ENCODE peak calls at places on chromosomes 4 and X, in seven cellular contexts. K, H, Q, V, O, T and N are unnamed samples.

GRCh38 chr4:170198742-170199141 is 109.0 kb upstream of the AADAT start:
- DNase-seq in K (no peak), H (peak), Q (no peak), V (no peak), O (no peak), T (no peak), N (no peak)

GRCh38 chr4:183256756-183257385 is 63.2 kb downstream of the CLDN22 start:
- DNase-seq in K (no peak), H (peak), Q (peak), V (peak), O (peak), T (no peak), N (peak)

GRCh38 chrX:34778961-34779360 is 121.9 kb upstream of the TMEM47 start:
- DNase-seq in K (no peak), H (peak), Q (no peak), V (no peak), O (no peak), T (no peak), N (no peak)

GRCh38 chrX:45401923-45402322 is 201.2 kb upstream of the DIPK2B start:
- DNase-seq in K (no peak), H (no peak), Q (no peak), V (no peak), O (no peak), T (no peak), N (no peak)

GRCh38 chr4:150139297-150139696 is 61.1 kb downstream of the DCLK2 start:
- DNase-seq in K (no peak), H (no peak), Q (no peak), V (no peak), O (no peak), T (no peak), N (no peak)

GRCh38 chrX:126342859-126343258 is 176.8 kb upstream of the DCAF12L2 start:
- DNase-seq in K (no peak), H (no peak), Q (no peak), V (no peak), O (no peak), T (no peak), N (no peak)

GRCh38 chr4:1471443-1472147 is 65.4 kb upstream of the NKX1-1 start:
- DNase-seq in K (no peak), H (no peak), Q (no peak), V (no peak), O (no peak), T (no peak), N (no peak)

GRCh38 chr4:156805696-156806095 is 165.9 kb downstream of the PDGFC start:
- DNase-seq in K (no peak), H (peak), Q (no peak), V (no peak), O (no peak), T (no peak), N (no peak)

GRCh38 chr4:153169811-153170210 is 34.4 kb upstream of the TRIM2 start:
- DNase-seq in K (no peak), H (no peak), Q (no peak), V (no peak), O (no peak), T (no peak), N (no peak)

GRCh38 chr4:22999419-22999818 is 306.7 kb downstream of the GBA3 start:
- DNase-seq in K (no peak), H (no peak), Q (no peak), V (no peak), O (no peak), T (no peak), N (no peak)

GRCh38 chrX:100812216-100813158 is 7.7 kb upstream of the CSTF2 start:
- DNase-seq in K (no peak), H (peak), Q (no peak), V (no peak), O (no peak), T (no peak), N (no peak)

GRCh38 chr4:147498031-147498700 is 17.3 kb downstream of the EDNRA start:
- DNase-seq in K (no peak), H (peak), Q (no peak), V (no peak), O (peak), T (no peak), N (no peak)

GRCh38 chr4:89331637-89332544 is 24.3 kb upstream of the GPRIN3 start:
- DNase-seq in K (no peak), H (no peak), Q (no peak), V (no peak), O (no peak), T (no peak), N (no peak)

GRCh38 chrX:21166302-21166982 is 207.8 kb upstream of the CNKSR2 start:
- DNase-seq in K (no peak), H (peak), Q (no peak), V (no peak), O (no peak), T (no peak), N (no peak)

GRCh38 chr4:124903995-124904722 is 191.6 kb upstream of the ANKRD50 start:
- DNase-seq in K (no peak), H (peak), Q (no peak), V (no peak), O (peak), T (peak), N (no peak)

GRCh38 chr4:123304151-123305021 is 92.2 kb upstream of the SPRY1 start:
- DNase-seq in K (no peak), H (no peak), Q (peak), V (no peak), O (no peak), T (peak), N (no peak)

GRCh38 chr4:107740950-107741701 is 21.1 kb upstream of the PAPSS1 start:
- DNase-seq in K (no peak), H (no peak), Q (no peak), V (no peak), O (no peak), T (no peak), N (no peak)

GRCh38 chrX:22373094-22373493 is 100.4 kb downstream of the CBLL2 start:
- DNase-seq in K (no peak), H (no peak), Q (no peak), V (no peak), O (no peak), T (no peak), N (no peak)

GRCh38 chr4:182141046-182141445 is 102.2 kb upstream of the TENM3 start:
- DNase-seq in K (no peak), H (no peak), Q (peak), V (no peak), O (no peak), T (no peak), N (no peak)

GRCh38 chr4:10879411-10880110 is 195.0 kb upstream of the CLNK start:
- DNase-seq in K (no peak), H (peak), Q (no peak), V (no peak), O (no peak), T (no peak), N (no peak)

GRCh38 chr4:165207431-165208321 is at the start of gene KLHL2:
- DNase-seq in K (no peak), H (peak), Q (peak), V (peak), O (peak), T (no peak), N (peak)

GRCh38 chr4:72243641-72244040 is 211.8 kb downstream of the NPFFR2 start:
- DNase-seq in K (no peak), H (peak), Q (no peak), V (no peak), O (no peak), T (no peak), N (no peak)

GRCh38 chrX:118496763-118497079 is 1.1 kb downstream of the DOCK11 start:
- DNase-seq in K (no peak), H (no peak), Q (no peak), V (no peak), O (no peak), T (no peak), N (peak)

GRCh38 chr4:59704621-59705020 is 1495.5 kb upstream of the ADGRL3 start:
- DNase-seq in K (no peak), H (no peak), Q (no peak), V (no peak), O (peak), T (no peak), N (no peak)

GRCh38 chr4:119014658-119015057 is 121.0 kb upstream of the MYOZ2 start:
- DNase-seq in K (no peak), H (no peak), Q (no peak), V (no peak), O (no peak), T (no peak), N (no peak)

GRCh38 chrX:57985951-57986350 is 75.7 kb upstream of the ZXDA start:
- DNase-seq in K (no peak), H (no peak), Q (no peak), V (no peak), O (no peak), T (no peak), N (no peak)

GRCh38 chrX:148365233-148365632 is 135.2 kb upstream of the AFF2 start:
- DNase-seq in K (no peak), H (no peak), Q (no peak), V (no peak), O (no peak), T (no peak), N (no peak)

GRCh38 chr4:38815879-38816782 is 11.5 kb upstream of the TLR1 start:
- DNase-seq in K (no peak), H (peak), Q (no peak), V (no peak), O (peak), T (no peak), N (peak)

GRCh38 chrX:107552976-107553375 is 75.3 kb upstream of the PRPS1 start:
- DNase-seq in K (no peak), H (no peak), Q (no peak), V (no peak), O (no peak), T (no peak), N (no peak)

GRCh38 chr4:153205028-153205648 is 895 bp downstream of the TRIM2 start:
- DNase-seq in K (no peak), H (no peak), Q (peak), V (no peak), O (no peak), T (no peak), N (peak)

GRCh38 chrX:152601848-152602616 is 35.7 kb upstream of the GABRQ start:
- DNase-seq in K (no peak), H (peak), Q (peak), V (no peak), O (peak), T (no peak), N (no peak)

GRCh38 chrX:43580621-43581020 is 75.5 kb upstream of the MAOA start:
- DNase-seq in K (no peak), H (peak), Q (no peak), V (no peak), O (no peak), T (no peak), N (no peak)

GRCh38 chrX:11341274-11342256 is 48.4 kb downstream of the AMELX start:
- DNase-seq in K (no peak), H (peak), Q (peak), V (peak), O (no peak), T (no peak), N (peak)

GRCh38 chrX:2767631-2768455 is 16.0 kb downstream of the XG start:
- DNase-seq in K (no peak), H (peak), Q (no peak), V (no peak), O (no peak), T (no peak), N (no peak)

GRCh38 chrX:94977986-94978385 is 1304.0 kb downstream of the FAM133A start:
- DNase-seq in K (no peak), H (no peak), Q (no peak), V (no peak), O (no peak), T (no peak), N (no peak)

GRCh38 chr4:85520765-85521749 is 46.1 kb downstream of the ARHGAP24 start:
- DNase-seq in K (no peak), H (peak), Q (no peak), V (no peak), O (no peak), T (no peak), N (peak)